ENCODE peak calls at places on chromosome 5, in five cellular contexts. F, Q, U, B and D are unnamed samples.

GRCh38 chr5:130555429-130555828 is 609.6 kb downstream of the HINT1 start:
- DNase-seq in F (no peak), Q (no peak), U (no peak), B (no peak), D (no peak)

GRCh38 chr5:129046151-129046550 is 48.4 kb upstream of the ISOC1 start:
- DNase-seq in F (no peak), Q (no peak), U (no peak), B (no peak), D (no peak)

GRCh38 chr5:168776023-168776422 is 196.9 kb upstream of the PANK3 start:
- DNase-seq in F (no peak), Q (no peak), U (no peak), B (no peak), D (no peak)

GRCh38 chr5:73540192-73540591 is 25.2 kb downstream of the ANKRA2 start:
- DNase-seq in F (no peak), Q (no peak), U (no peak), B (no peak), D (no peak)

GRCh38 chr5:26940981-26941380 is 97.4 kb downstream of the CDH9 start:
- DNase-seq in F (no peak), Q (no peak), U (no peak), B (no peak), D (no peak)

GRCh38 chr5:95861221-95861857 is 38.8 kb upstream of the GLRX start:
- DNase-seq in F (no peak), Q (peak; percentile 78), U (peak; percentile 68), B (peak; percentile 67), D (no peak)

GRCh38 chr5:171365351-171365750 is 22.3 kb upstream of the NPM1 start:
- DNase-seq in F (no peak), Q (peak; percentile 42), U (no peak), B (no peak), D (no peak)

GRCh38 chr5:132380047-132380446 is 10.5 kb downstream of the SLC22A5 start:
- DNase-seq in F (no peak), Q (no peak), U (no peak), B (no peak), D (no peak)

GRCh38 chr5:93189707-93190120 is 391.3 kb downstream of the NR2F1-AS1 start:
- DNase-seq in F (no peak), Q (peak; percentile 18), U (no peak), B (no peak), D (no peak)

DNA sequence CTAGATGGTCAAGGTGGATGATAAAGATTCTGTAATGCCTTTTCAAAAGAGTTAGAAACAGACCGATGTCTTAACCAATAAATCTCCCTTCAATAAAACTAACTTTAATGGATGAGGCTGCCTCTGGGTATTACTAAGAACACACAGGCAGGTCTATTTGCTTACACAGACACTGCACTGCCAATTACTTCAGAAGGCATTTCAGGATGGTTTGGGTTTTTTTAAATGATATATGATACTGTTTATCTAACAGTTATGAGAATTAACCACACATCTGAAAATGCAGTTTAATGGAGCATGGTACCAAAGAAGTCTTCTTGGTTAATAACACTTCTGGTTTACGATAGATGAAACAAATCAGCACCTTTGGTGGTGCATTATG is 367.9 kb upstream of the GRAMD2B start:
- DNase-seq in F (no peak), Q (no peak), U (no peak), B (no peak), D (no peak)
- H3K27ac ChIP-seq in F (no peak overlapping the region), Q (no peak overlapping the region), U (peak overlapping the region; percentile 38), B (peak overlapping the region; percentile 33), D (no peak overlapping the region)

GRCh38 chr5:115907177-115907576 is 55.1 kb upstream of the LVRN start:
- DNase-seq in F (no peak), Q (no peak), U (no peak), B (no peak), D (no peak)
- H3K4me1 ChIP-seq in F (no peaks in the 10 kb centered on the region), Q (no peaks in the 10 kb centered on the region), U (no peaks in the 10 kb centered on the region), B (no peaks in the 10 kb centered on the region), D (no peaks in the 10 kb centered on the region)

GRCh38 chr5:39517800-39518199 is 93.0 kb upstream of the DAB2 start:
- DNase-seq in F (no peak), Q (peak; percentile 15), U (no peak), B (no peak), D (no peak)
- H3K27ac ChIP-seq in F (no peak overlapping the region), Q (no peak overlapping the region), U (no peak overlapping the region), B (no peak overlapping the region), D (no peak overlapping the region)

DNA sequence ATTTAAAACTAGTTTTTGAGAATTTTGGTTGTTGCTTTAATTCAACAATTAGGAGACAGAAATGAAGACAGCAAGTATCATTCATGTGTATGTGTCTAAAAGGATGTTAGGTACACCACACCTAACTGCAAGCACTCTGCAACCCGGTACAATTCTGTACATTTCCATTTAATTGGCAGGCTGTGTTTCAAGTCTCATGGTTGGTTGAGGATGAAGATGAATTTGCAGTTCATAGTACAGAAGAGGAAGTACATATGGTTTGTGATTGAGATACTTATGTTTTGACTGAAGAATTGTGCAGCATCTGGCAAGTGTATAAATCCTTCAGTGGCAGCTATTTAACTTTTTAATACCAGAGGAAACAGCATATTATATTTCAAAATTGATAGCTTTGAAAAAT is 628.7 kb upstream of the ZNF608 start:
- DNase-seq in F (no peak), Q (no peak), U (no peak), B (no peak), D (no peak)
- H3K4me1 ChIP-seq in F (no peaks in the 10 kb centered on the region), Q (no peaks in the 10 kb centered on the region), U (no peaks in the 10 kb centered on the region), B (no peaks in the 10 kb centered on the region), D (no peaks in the 10 kb centered on the region)

GRCh38 chr5:65900746-65901145 is 25.6 kb upstream of the ERBIN start:
- DNase-seq in F (no peak), Q (no peak), U (no peak), B (no peak), D (no peak)

GRCh38 chr5:65893749-65894430 is 32.5 kb upstream of the ERBIN start:
- DNase-seq in F (no peak), Q (no peak), U (no peak), B (no peak), D (no peak)

GRCh38 chr5:65892801-65893200 is 33.6 kb upstream of the ERBIN start:
- DNase-seq in F (no peak), Q (no peak), U (no peak), B (no peak), D (no peak)

GRCh38 chr5:65895891-65896290 is 30.5 kb upstream of the ERBIN start:
- DNase-seq in F (no peak), Q (no peak), U (no peak), B (no peak), D (no peak)
- H3K27ac ChIP-seq in F (no peak overlapping the region), Q (no peak overlapping the region), U (no peak overlapping the region), B (no peak overlapping the region), D (no peak overlapping the region)

GRCh38 chr5:32165-32564 is 59.8 kb upstream of the PLEKHG4B start:
- DNase-seq in F (no peak), Q (no peak), U (no peak), B (no peak), D (no peak)
- H3K4me1 ChIP-seq in F (no peaks in the 10 kb centered on the region), Q (no peaks in the 10 kb centered on the region), U (no peaks in the 10 kb centered on the region), B (no peaks in the 10 kb centered on the region), D (no peaks in the 10 kb centered on the region)

GRCh38 chr5:148186248-148187003 is 16.4 kb upstream of the SPINK6 start:
- DNase-seq in F (no peak), Q (no peak), U (no peak), B (no peak), D (no peak)
- H3K27ac ChIP-seq in F (no peak overlapping the region), Q (no peak overlapping the region), U (no peak overlapping the region), B (no peak overlapping the region), D (no peak overlapping the region)